ENCODE peak calls at places on chromosome 13, in ten cellular contexts. One of them, this sample, is unnamed.

GRCh38 chr13:49635599-49636433 is 7.5 kb downstream of the ARL11 start:
- DNase-seq in stimulated activated CD4-positive, alpha-beta T cell treated with anti-CD3 and anti-CD28 coated beads, Interleukin-4, amount 100 ng/mL, for 4 hours: peak; percentile 15
- DNase-seq in foreskin fibroblast: no peak
- DNase-seq in ACHN: no peak
- DNase-seq in activated naive CD8-positive, alpha-beta T cell treated with anti-CD3 and anti-CD28 coated beads for 36 hours: peak; percentile 32
- DNase-seq in hippocampal formation: no peak
- DNase-seq in body of pancreas: peak; percentile 15
- DNase-seq in transverse colon: no peak
- DNase-seq in activated T-helper 2 cell treated with anti-CD3 and anti-CD28 coated beads, Interferon-gamma antibody, Interleukin-2, Interleukin-4, amounts not matched to agents 10 μg/mL and 5 μg/mL and 100 μg/mL, durations not matched to agents 14 hours and 24 hours and 36 hours: peak; percentile 20
- DNase-seq in Calu3: no peak
- DNase-seq in this sample: peak; percentile 26

GRCh38 chr13:107867701-107868661 is 347.4 kb downstream of the LIG4 start:
- DNase-seq in stimulated activated CD4-positive, alpha-beta T cell treated with anti-CD3 and anti-CD28 coated beads, Interleukin-4, amount 100 ng/mL, for 4 hours: no peak
- DNase-seq in foreskin fibroblast: no peak
- DNase-seq in ACHN: peak; percentile 67
- DNase-seq in activated naive CD8-positive, alpha-beta T cell treated with anti-CD3 and anti-CD28 coated beads for 36 hours: peak; percentile 9
- DNase-seq in hippocampal formation: peak; percentile 44
- DNase-seq in body of pancreas: peak; percentile 35
- DNase-seq in transverse colon: no peak
- DNase-seq in activated T-helper 2 cell treated with anti-CD3 and anti-CD28 coated beads, Interferon-gamma antibody, Interleukin-2, Interleukin-4, amounts not matched to agents 10 μg/mL and 5 μg/mL and 100 μg/mL, durations not matched to agents 14 hours and 24 hours and 36 hours: no peak
- DNase-seq in Calu3: peak; percentile 24
- DNase-seq in this sample: peak; percentile 83

GRCh38 chr13:47908200-47908902 is 92.7 kb downstream of the SUCLA2 start:
- DNase-seq in stimulated activated CD4-positive, alpha-beta T cell treated with anti-CD3 and anti-CD28 coated beads, Interleukin-4, amount 100 ng/mL, for 4 hours: no peak
- DNase-seq in foreskin fibroblast: no peak
- DNase-seq in ACHN: no peak
- DNase-seq in activated naive CD8-positive, alpha-beta T cell treated with anti-CD3 and anti-CD28 coated beads for 36 hours: no peak
- DNase-seq in hippocampal formation: no peak
- DNase-seq in body of pancreas: no peak
- DNase-seq in transverse colon: no peak
- DNase-seq in activated T-helper 2 cell treated with anti-CD3 and anti-CD28 coated beads, Interferon-gamma antibody, Interleukin-2, Interleukin-4, amounts not matched to agents 10 μg/mL and 5 μg/mL and 100 μg/mL, durations not matched to agents 14 hours and 24 hours and 36 hours: no peak
- DNase-seq in Calu3: no peak
- DNase-seq in this sample: no peak

GRCh38 chr13:99067160-99067985 is 89.5 kb upstream of the DOCK9 start:
- DNase-seq in stimulated activated CD4-positive, alpha-beta T cell treated with anti-CD3 and anti-CD28 coated beads, Interleukin-4, amount 100 ng/mL, for 4 hours: no peak
- DNase-seq in foreskin fibroblast: peak; percentile 74
- DNase-seq in ACHN: peak; percentile 70
- DNase-seq in activated naive CD8-positive, alpha-beta T cell treated with anti-CD3 and anti-CD28 coated beads for 36 hours: no peak
- DNase-seq in hippocampal formation: no peak
- DNase-seq in body of pancreas: no peak
- DNase-seq in transverse colon: no peak
- DNase-seq in activated T-helper 2 cell treated with anti-CD3 and anti-CD28 coated beads, Interferon-gamma antibody, Interleukin-2, Interleukin-4, amounts not matched to agents 10 μg/mL and 5 μg/mL and 100 μg/mL, durations not matched to agents 14 hours and 24 hours and 36 hours: no peak
- DNase-seq in Calu3: no peak
- DNase-seq in this sample: no peak

GRCh38 chr13:52975969-52976368 is 52.6 kb upstream of the OLFM4 start:
- DNase-seq in stimulated activated CD4-positive, alpha-beta T cell treated with anti-CD3 and anti-CD28 coated beads, Interleukin-4, amount 100 ng/mL, for 4 hours: no peak
- DNase-seq in foreskin fibroblast: no peak
- DNase-seq in ACHN: no peak
- DNase-seq in activated naive CD8-positive, alpha-beta T cell treated with anti-CD3 and anti-CD28 coated beads for 36 hours: no peak
- DNase-seq in hippocampal formation: no peak
- DNase-seq in body of pancreas: no peak
- DNase-seq in transverse colon: no peak
- DNase-seq in activated T-helper 2 cell treated with anti-CD3 and anti-CD28 coated beads, Interferon-gamma antibody, Interleukin-2, Interleukin-4, amounts not matched to agents 10 μg/mL and 5 μg/mL and 100 μg/mL, durations not matched to agents 14 hours and 24 hours and 36 hours: no peak
- DNase-seq in Calu3: no peak
- DNase-seq in this sample: peak; percentile 22

GRCh38 chr13:112447761-112448603 is 71.8 kb downstream of the SPACA7 start:
- DNase-seq in stimulated activated CD4-positive, alpha-beta T cell treated with anti-CD3 and anti-CD28 coated beads, Interleukin-4, amount 100 ng/mL, for 4 hours: no peak
- DNase-seq in foreskin fibroblast: no peak
- DNase-seq in ACHN: no peak
- DNase-seq in activated naive CD8-positive, alpha-beta T cell treated with anti-CD3 and anti-CD28 coated beads for 36 hours: no peak
- DNase-seq in hippocampal formation: no peak
- DNase-seq in body of pancreas: no peak
- DNase-seq in transverse colon: no peak
- DNase-seq in activated T-helper 2 cell treated with anti-CD3 and anti-CD28 coated beads, Interferon-gamma antibody, Interleukin-2, Interleukin-4, amounts not matched to agents 10 μg/mL and 5 μg/mL and 100 μg/mL, durations not matched to agents 14 hours and 24 hours and 36 hours: peak; percentile 3
- DNase-seq in Calu3: no peak
- DNase-seq in this sample: peak; percentile 60

GRCh38 chr13:31518666-31519065 is 220.7 kb upstream of the RXFP2 start:
- DNase-seq in stimulated activated CD4-positive, alpha-beta T cell treated with anti-CD3 and anti-CD28 coated beads, Interleukin-4, amount 100 ng/mL, for 4 hours: no peak
- DNase-seq in foreskin fibroblast: no peak
- DNase-seq in ACHN: no peak
- DNase-seq in activated naive CD8-positive, alpha-beta T cell treated with anti-CD3 and anti-CD28 coated beads for 36 hours: no peak
- DNase-seq in hippocampal formation: no peak
- DNase-seq in body of pancreas: no peak
- DNase-seq in transverse colon: no peak
- DNase-seq in activated T-helper 2 cell treated with anti-CD3 and anti-CD28 coated beads, Interferon-gamma antibody, Interleukin-2, Interleukin-4, amounts not matched to agents 10 μg/mL and 5 μg/mL and 100 μg/mL, durations not matched to agents 14 hours and 24 hours and 36 hours: no peak
- DNase-seq in Calu3: no peak
- DNase-seq in this sample: no peak

GRCh38 chr13:99949657-99950413 is 21.7 kb downstream of the ZIC5 start:
- DNase-seq in stimulated activated CD4-positive, alpha-beta T cell treated with anti-CD3 and anti-CD28 coated beads, Interleukin-4, amount 100 ng/mL, for 4 hours: no peak
- DNase-seq in foreskin fibroblast: no peak
- DNase-seq in ACHN: no peak
- DNase-seq in activated naive CD8-positive, alpha-beta T cell treated with anti-CD3 and anti-CD28 coated beads for 36 hours: no peak
- DNase-seq in hippocampal formation: no peak
- DNase-seq in body of pancreas: no peak
- DNase-seq in transverse colon: no peak
- DNase-seq in activated T-helper 2 cell treated with anti-CD3 and anti-CD28 coated beads, Interferon-gamma antibody, Interleukin-2, Interleukin-4, amounts not matched to agents 10 μg/mL and 5 μg/mL and 100 μg/mL, durations not matched to agents 14 hours and 24 hours and 36 hours: no peak
- DNase-seq in Calu3: no peak
- DNase-seq in this sample: no peak

GRCh38 chr13:39253774-39254173 is 215.5 kb downstream of the NHLRC3 start:
- DNase-seq in stimulated activated CD4-positive, alpha-beta T cell treated with anti-CD3 and anti-CD28 coated beads, Interleukin-4, amount 100 ng/mL, for 4 hours: no peak
- DNase-seq in foreskin fibroblast: peak; percentile 9
- DNase-seq in ACHN: no peak
- DNase-seq in activated naive CD8-positive, alpha-beta T cell treated with anti-CD3 and anti-CD28 coated beads for 36 hours: no peak
- DNase-seq in hippocampal formation: no peak
- DNase-seq in body of pancreas: no peak
- DNase-seq in transverse colon: no peak
- DNase-seq in activated T-helper 2 cell treated with anti-CD3 and anti-CD28 coated beads, Interferon-gamma antibody, Interleukin-2, Interleukin-4, amounts not matched to agents 10 μg/mL and 5 μg/mL and 100 μg/mL, durations not matched to agents 14 hours and 24 hours and 36 hours: no peak
- DNase-seq in Calu3: no peak
- DNase-seq in this sample: no peak

GRCh38 chr13:24264976-24265375 is 44.4 kb upstream of the C1QTNF9 start:
- DNase-seq in stimulated activated CD4-positive, alpha-beta T cell treated with anti-CD3 and anti-CD28 coated beads, Interleukin-4, amount 100 ng/mL, for 4 hours: peak; percentile 75
- DNase-seq in foreskin fibroblast: no peak
- DNase-seq in ACHN: no peak
- DNase-seq in activated naive CD8-positive, alpha-beta T cell treated with anti-CD3 and anti-CD28 coated beads for 36 hours: peak; percentile 80
- DNase-seq in hippocampal formation: no peak
- DNase-seq in body of pancreas: no peak
- DNase-seq in transverse colon: peak; percentile 51
- DNase-seq in activated T-helper 2 cell treated with anti-CD3 and anti-CD28 coated beads, Interferon-gamma antibody, Interleukin-2, Interleukin-4, amounts not matched to agents 10 μg/mL and 5 μg/mL and 100 μg/mL, durations not matched to agents 14 hours and 24 hours and 36 hours: peak; percentile 79
- DNase-seq in Calu3: no peak
- DNase-seq in this sample: no peak

GRCh38 chr13:74305876-74306275 is 171.7 kb upstream of the KLF12 start:
- DNase-seq in stimulated activated CD4-positive, alpha-beta T cell treated with anti-CD3 and anti-CD28 coated beads, Interleukin-4, amount 100 ng/mL, for 4 hours: no peak
- DNase-seq in foreskin fibroblast: no peak
- DNase-seq in ACHN: no peak
- DNase-seq in activated naive CD8-positive, alpha-beta T cell treated with anti-CD3 and anti-CD28 coated beads for 36 hours: no peak
- DNase-seq in hippocampal formation: no peak
- DNase-seq in body of pancreas: no peak
- DNase-seq in transverse colon: no peak
- DNase-seq in activated T-helper 2 cell treated with anti-CD3 and anti-CD28 coated beads, Interferon-gamma antibody, Interleukin-2, Interleukin-4, amounts not matched to agents 10 μg/mL and 5 μg/mL and 100 μg/mL, durations not matched to agents 14 hours and 24 hours and 36 hours: no peak
- DNase-seq in Calu3: no peak
- DNase-seq in this sample: no peak

GRCh38 chr13:98173431-98173921 is 3.6 kb downstream of the RNF113B start:
- DNase-seq in stimulated activated CD4-positive, alpha-beta T cell treated with anti-CD3 and anti-CD28 coated beads, Interleukin-4, amount 100 ng/mL, for 4 hours: no peak
- DNase-seq in foreskin fibroblast: peak; percentile 95
- DNase-seq in ACHN: peak; percentile 86
- DNase-seq in activated naive CD8-positive, alpha-beta T cell treated with anti-CD3 and anti-CD28 coated beads for 36 hours: no peak
- DNase-seq in hippocampal formation: no peak
- DNase-seq in body of pancreas: no peak
- DNase-seq in transverse colon: peak; percentile 15
- DNase-seq in activated T-helper 2 cell treated with anti-CD3 and anti-CD28 coated beads, Interferon-gamma antibody, Interleukin-2, Interleukin-4, amounts not matched to agents 10 μg/mL and 5 μg/mL and 100 μg/mL, durations not matched to agents 14 hours and 24 hours and 36 hours: no peak
- DNase-seq in Calu3: no peak
- DNase-seq in this sample: no peak

GRCh38 chr13:113041293-113041690 is 64.3 kb upstream of the F7 start:
- DNase-seq in stimulated activated CD4-positive, alpha-beta T cell treated with anti-CD3 and anti-CD28 coated beads, Interleukin-4, amount 100 ng/mL, for 4 hours: no peak
- DNase-seq in foreskin fibroblast: no peak
- DNase-seq in ACHN: no peak
- DNase-seq in activated naive CD8-positive, alpha-beta T cell treated with anti-CD3 and anti-CD28 coated beads for 36 hours: no peak
- DNase-seq in hippocampal formation: peak; percentile 63
- DNase-seq in body of pancreas: no peak
- DNase-seq in transverse colon: no peak
- DNase-seq in activated T-helper 2 cell treated with anti-CD3 and anti-CD28 coated beads, Interferon-gamma antibody, Interleukin-2, Interleukin-4, amounts not matched to agents 10 μg/mL and 5 μg/mL and 100 μg/mL, durations not matched to agents 14 hours and 24 hours and 36 hours: no peak
- DNase-seq in Calu3: no peak
- DNase-seq in this sample: no peak

GRCh38 chr13:78137404-78138142 is 218.9 kb upstream of the EDNRB start:
- DNase-seq in stimulated activated CD4-positive, alpha-beta T cell treated with anti-CD3 and anti-CD28 coated beads, Interleukin-4, amount 100 ng/mL, for 4 hours: no peak
- DNase-seq in foreskin fibroblast: peak; percentile 32
- DNase-seq in ACHN: peak; percentile 71
- DNase-seq in activated naive CD8-positive, alpha-beta T cell treated with anti-CD3 and anti-CD28 coated beads for 36 hours: no peak
- DNase-seq in hippocampal formation: peak; percentile 80
- DNase-seq in body of pancreas: no peak
- DNase-seq in transverse colon: no peak
- DNase-seq in activated T-helper 2 cell treated with anti-CD3 and anti-CD28 coated beads, Interferon-gamma antibody, Interleukin-2, Interleukin-4, amounts not matched to agents 10 μg/mL and 5 μg/mL and 100 μg/mL, durations not matched to agents 14 hours and 24 hours and 36 hours: no peak
- DNase-seq in Calu3: peak; percentile 1
- DNase-seq in this sample: peak; percentile 80

GRCh38 chr13:79779761-79780160 is 298.8 kb downstream of the NDFIP2 start:
- DNase-seq in stimulated activated CD4-positive, alpha-beta T cell treated with anti-CD3 and anti-CD28 coated beads, Interleukin-4, amount 100 ng/mL, for 4 hours: no peak
- DNase-seq in foreskin fibroblast: peak; percentile 77
- DNase-seq in ACHN: no peak
- DNase-seq in activated naive CD8-positive, alpha-beta T cell treated with anti-CD3 and anti-CD28 coated beads for 36 hours: no peak
- DNase-seq in hippocampal formation: no peak
- DNase-seq in body of pancreas: peak; percentile 17
- DNase-seq in transverse colon: peak; percentile 33
- DNase-seq in activated T-helper 2 cell treated with anti-CD3 and anti-CD28 coated beads, Interferon-gamma antibody, Interleukin-2, Interleukin-4, amounts not matched to agents 10 μg/mL and 5 μg/mL and 100 μg/mL, durations not matched to agents 14 hours and 24 hours and 36 hours: no peak
- DNase-seq in Calu3: no peak
- DNase-seq in this sample: no peak

GRCh38 chr13:30906411-30906990 is 430 bp downstream of the MEDAG start:
- DNase-seq in stimulated activated CD4-positive, alpha-beta T cell treated with anti-CD3 and anti-CD28 coated beads, Interleukin-4, amount 100 ng/mL, for 4 hours: no peak
- DNase-seq in foreskin fibroblast: no peak
- DNase-seq in ACHN: no peak
- DNase-seq in activated naive CD8-positive, alpha-beta T cell treated with anti-CD3 and anti-CD28 coated beads for 36 hours: peak; percentile 20
- DNase-seq in hippocampal formation: no peak
- DNase-seq in body of pancreas: no peak
- DNase-seq in transverse colon: no peak
- DNase-seq in activated T-helper 2 cell treated with anti-CD3 and anti-CD28 coated beads, Interferon-gamma antibody, Interleukin-2, Interleukin-4, amounts not matched to agents 10 μg/mL and 5 μg/mL and 100 μg/mL, durations not matched to agents 14 hours and 24 hours and 36 hours: no peak
- DNase-seq in Calu3: peak; percentile 11
- DNase-seq in this sample: no peak

GRCh38 chr13:33204130-33204927 is 81.2 kb downstream of the STARD13 start:
- DNase-seq in stimulated activated CD4-positive, alpha-beta T cell treated with anti-CD3 and anti-CD28 coated beads, Interleukin-4, amount 100 ng/mL, for 4 hours: no peak
- DNase-seq in foreskin fibroblast: peak; percentile 91
- DNase-seq in ACHN: no peak
- DNase-seq in activated naive CD8-positive, alpha-beta T cell treated with anti-CD3 and anti-CD28 coated beads for 36 hours: no peak
- DNase-seq in hippocampal formation: no peak
- DNase-seq in body of pancreas: peak; percentile 90
- DNase-seq in transverse colon: peak; percentile 59
- DNase-seq in activated T-helper 2 cell treated with anti-CD3 and anti-CD28 coated beads, Interferon-gamma antibody, Interleukin-2, Interleukin-4, amounts not matched to agents 10 μg/mL and 5 μg/mL and 100 μg/mL, durations not matched to agents 14 hours and 24 hours and 36 hours: no peak
- DNase-seq in Calu3: no peak
- DNase-seq in this sample: no peak

GRCh38 chr13:52428295-52428694 is 22.1 kb downstream of the VPS36 start:
- DNase-seq in stimulated activated CD4-positive, alpha-beta T cell treated with anti-CD3 and anti-CD28 coated beads, Interleukin-4, amount 100 ng/mL, for 4 hours: no peak
- DNase-seq in foreskin fibroblast: no peak
- DNase-seq in ACHN: no peak
- DNase-seq in activated naive CD8-positive, alpha-beta T cell treated with anti-CD3 and anti-CD28 coated beads for 36 hours: no peak
- DNase-seq in hippocampal formation: no peak
- DNase-seq in body of pancreas: no peak
- DNase-seq in transverse colon: no peak
- DNase-seq in activated T-helper 2 cell treated with anti-CD3 and anti-CD28 coated beads, Interferon-gamma antibody, Interleukin-2, Interleukin-4, amounts not matched to agents 10 μg/mL and 5 μg/mL and 100 μg/mL, durations not matched to agents 14 hours and 24 hours and 36 hours: no peak
- DNase-seq in Calu3: peak; percentile 11
- DNase-seq in this sample: no peak

GRCh38 chr13:88483202-88483601 is 812.0 kb downstream of the SLITRK5 start:
- DNase-seq in stimulated activated CD4-positive, alpha-beta T cell treated with anti-CD3 and anti-CD28 coated beads, Interleukin-4, amount 100 ng/mL, for 4 hours: no peak
- DNase-seq in foreskin fibroblast: no peak
- DNase-seq in ACHN: no peak
- DNase-seq in activated naive CD8-positive, alpha-beta T cell treated with anti-CD3 and anti-CD28 coated beads for 36 hours: no peak
- DNase-seq in hippocampal formation: no peak
- DNase-seq in body of pancreas: no peak
- DNase-seq in transverse colon: no peak
- DNase-seq in activated T-helper 2 cell treated with anti-CD3 and anti-CD28 coated beads, Interferon-gamma antibody, Interleukin-2, Interleukin-4, amounts not matched to agents 10 μg/mL and 5 μg/mL and 100 μg/mL, durations not matched to agents 14 hours and 24 hours and 36 hours: no peak
- DNase-seq in Calu3: no peak
- DNase-seq in this sample: no peak

GRCh38 chr13:75432811-75433244 is 49.1 kb downstream of the TBC1D4 start:
- DNase-seq in stimulated activated CD4-positive, alpha-beta T cell treated with anti-CD3 and anti-CD28 coated beads, Interleukin-4, amount 100 ng/mL, for 4 hours: no peak
- DNase-seq in foreskin fibroblast: no peak
- DNase-seq in ACHN: peak; percentile 22
- DNase-seq in activated naive CD8-positive, alpha-beta T cell treated with anti-CD3 and anti-CD28 coated beads for 36 hours: no peak
- DNase-seq in hippocampal formation: no peak
- DNase-seq in body of pancreas: no peak
- DNase-seq in transverse colon: no peak
- DNase-seq in activated T-helper 2 cell treated with anti-CD3 and anti-CD28 coated beads, Interferon-gamma antibody, Interleukin-2, Interleukin-4, amounts not matched to agents 10 μg/mL and 5 μg/mL and 100 μg/mL, durations not matched to agents 14 hours and 24 hours and 36 hours: no peak
- DNase-seq in Calu3: no peak
- DNase-seq in this sample: peak; percentile 7

GRCh38 chr13:26953273-26953672 is 192.7 kb upstream of the GPR12 start:
- DNase-seq in stimulated activated CD4-positive, alpha-beta T cell treated with anti-CD3 and anti-CD28 coated beads, Interleukin-4, amount 100 ng/mL, for 4 hours: no peak
- DNase-seq in foreskin fibroblast: no peak
- DNase-seq in ACHN: no peak
- DNase-seq in activated naive CD8-positive, alpha-beta T cell treated with anti-CD3 and anti-CD28 coated beads for 36 hours: no peak
- DNase-seq in hippocampal formation: no peak
- DNase-seq in body of pancreas: no peak
- DNase-seq in transverse colon: no peak
- DNase-seq in activated T-helper 2 cell treated with anti-CD3 and anti-CD28 coated beads, Interferon-gamma antibody, Interleukin-2, Interleukin-4, amounts not matched to agents 10 μg/mL and 5 μg/mL and 100 μg/mL, durations not matched to agents 14 hours and 24 hours and 36 hours: no peak
- DNase-seq in Calu3: no peak
- DNase-seq in this sample: no peak

GRCh38 chr13:89932902-89933301 is 1414.6 kb upstream of the MIR17HG start:
- DNase-seq in stimulated activated CD4-positive, alpha-beta T cell treated with anti-CD3 and anti-CD28 coated beads, Interleukin-4, amount 100 ng/mL, for 4 hours: no peak
- DNase-seq in foreskin fibroblast: no peak
- DNase-seq in ACHN: no peak
- DNase-seq in activated naive CD8-positive, alpha-beta T cell treated with anti-CD3 and anti-CD28 coated beads for 36 hours: no peak
- DNase-seq in hippocampal formation: no peak
- DNase-seq in body of pancreas: no peak
- DNase-seq in transverse colon: no peak
- DNase-seq in activated T-helper 2 cell treated with anti-CD3 and anti-CD28 coated beads, Interferon-gamma antibody, Interleukin-2, Interleukin-4, amounts not matched to agents 10 μg/mL and 5 μg/mL and 100 μg/mL, durations not matched to agents 14 hours and 24 hours and 36 hours: no peak
- DNase-seq in Calu3: no peak
- DNase-seq in this sample: no peak

GRCh38 chr13:99311137-99311536 is 3.9 kb upstream of the GPR183 start:
- DNase-seq in stimulated activated CD4-positive, alpha-beta T cell treated with anti-CD3 and anti-CD28 coated beads, Interleukin-4, amount 100 ng/mL, for 4 hours: peak; percentile 32
- DNase-seq in foreskin fibroblast: no peak
- DNase-seq in ACHN: no peak
- DNase-seq in activated naive CD8-positive, alpha-beta T cell treated with anti-CD3 and anti-CD28 coated beads for 36 hours: no peak
- DNase-seq in hippocampal formation: no peak
- DNase-seq in body of pancreas: no peak
- DNase-seq in transverse colon: no peak
- DNase-seq in activated T-helper 2 cell treated with anti-CD3 and anti-CD28 coated beads, Interferon-gamma antibody, Interleukin-2, Interleukin-4, amounts not matched to agents 10 μg/mL and 5 μg/mL and 100 μg/mL, durations not matched to agents 14 hours and 24 hours and 36 hours: no peak
- DNase-seq in Calu3: no peak
- DNase-seq in this sample: no peak

GRCh38 chr13:113144255-113144629 is 14.2 kb upstream of the PROZ start:
- DNase-seq in stimulated activated CD4-positive, alpha-beta T cell treated with anti-CD3 and anti-CD28 coated beads, Interleukin-4, amount 100 ng/mL, for 4 hours: no peak
- DNase-seq in foreskin fibroblast: no peak
- DNase-seq in ACHN: no peak
- DNase-seq in activated naive CD8-positive, alpha-beta T cell treated with anti-CD3 and anti-CD28 coated beads for 36 hours: no peak
- DNase-seq in hippocampal formation: no peak
- DNase-seq in body of pancreas: no peak
- DNase-seq in transverse colon: no peak
- DNase-seq in activated T-helper 2 cell treated with anti-CD3 and anti-CD28 coated beads, Interferon-gamma antibody, Interleukin-2, Interleukin-4, amounts not matched to agents 10 μg/mL and 5 μg/mL and 100 μg/mL, durations not matched to agents 14 hours and 24 hours and 36 hours: no peak
- DNase-seq in Calu3: no peak
- DNase-seq in this sample: no peak

GRCh38 chr13:51332566-51333361 is 6.7 kb upstream of the SERPINE3 start:
- DNase-seq in stimulated activated CD4-positive, alpha-beta T cell treated with anti-CD3 and anti-CD28 coated beads, Interleukin-4, amount 100 ng/mL, for 4 hours: no peak
- DNase-seq in foreskin fibroblast: no peak
- DNase-seq in ACHN: no peak
- DNase-seq in activated naive CD8-positive, alpha-beta T cell treated with anti-CD3 and anti-CD28 coated beads for 36 hours: no peak
- DNase-seq in hippocampal formation: no peak
- DNase-seq in body of pancreas: no peak
- DNase-seq in transverse colon: no peak
- DNase-seq in activated T-helper 2 cell treated with anti-CD3 and anti-CD28 coated beads, Interferon-gamma antibody, Interleukin-2, Interleukin-4, amounts not matched to agents 10 μg/mL and 5 μg/mL and 100 μg/mL, durations not matched to agents 14 hours and 24 hours and 36 hours: no peak
- DNase-seq in Calu3: no peak
- DNase-seq in this sample: no peak

GRCh38 chr13:26601669-26602068 is 44.2 kb downstream of the WASF3 start:
- DNase-seq in stimulated activated CD4-positive, alpha-beta T cell treated with anti-CD3 and anti-CD28 coated beads, Interleukin-4, amount 100 ng/mL, for 4 hours: no peak
- DNase-seq in foreskin fibroblast: peak; percentile 41
- DNase-seq in ACHN: no peak
- DNase-seq in activated naive CD8-positive, alpha-beta T cell treated with anti-CD3 and anti-CD28 coated beads for 36 hours: peak; percentile 3
- DNase-seq in hippocampal formation: no peak
- DNase-seq in body of pancreas: no peak
- DNase-seq in transverse colon: no peak
- DNase-seq in activated T-helper 2 cell treated with anti-CD3 and anti-CD28 coated beads, Interferon-gamma antibody, Interleukin-2, Interleukin-4, amounts not matched to agents 10 μg/mL and 5 μg/mL and 100 μg/mL, durations not matched to agents 14 hours and 24 hours and 36 hours: no peak
- DNase-seq in Calu3: no peak
- DNase-seq in this sample: no peak

GRCh38 chr13:99198630-99199029 is 2.0 kb upstream of the UBAC2 start:
- DNase-seq in stimulated activated CD4-positive, alpha-beta T cell treated with anti-CD3 and anti-CD28 coated beads, Interleukin-4, amount 100 ng/mL, for 4 hours: no peak
- DNase-seq in foreskin fibroblast: no peak
- DNase-seq in ACHN: no peak
- DNase-seq in activated naive CD8-positive, alpha-beta T cell treated with anti-CD3 and anti-CD28 coated beads for 36 hours: no peak
- DNase-seq in hippocampal formation: no peak
- DNase-seq in body of pancreas: no peak
- DNase-seq in transverse colon: no peak
- DNase-seq in activated T-helper 2 cell treated with anti-CD3 and anti-CD28 coated beads, Interferon-gamma antibody, Interleukin-2, Interleukin-4, amounts not matched to agents 10 μg/mL and 5 μg/mL and 100 μg/mL, durations not matched to agents 14 hours and 24 hours and 36 hours: no peak
- DNase-seq in Calu3: no peak
- DNase-seq in this sample: no peak

GRCh38 chr13:106471957-106472543 is 63.4 kb downstream of the EFNB2 start:
- DNase-seq in stimulated activated CD4-positive, alpha-beta T cell treated with anti-CD3 and anti-CD28 coated beads, Interleukin-4, amount 100 ng/mL, for 4 hours: no peak
- DNase-seq in foreskin fibroblast: peak; percentile 68
- DNase-seq in ACHN: peak; percentile 83
- DNase-seq in activated naive CD8-positive, alpha-beta T cell treated with anti-CD3 and anti-CD28 coated beads for 36 hours: no peak
- DNase-seq in hippocampal formation: no peak
- DNase-seq in body of pancreas: no peak
- DNase-seq in transverse colon: peak; percentile 73
- DNase-seq in activated T-helper 2 cell treated with anti-CD3 and anti-CD28 coated beads, Interferon-gamma antibody, Interleukin-2, Interleukin-4, amounts not matched to agents 10 μg/mL and 5 μg/mL and 100 μg/mL, durations not matched to agents 14 hours and 24 hours and 36 hours: no peak
- DNase-seq in Calu3: peak; percentile 35
- DNase-seq in this sample: no peak